ENCODE peak calls at places on chromosomes 5 and 9, in five cellular contexts. One of them, this sample, is unnamed.

GRCh38 chr9:27460225-27461023 is 63.7 kb upstream of the IFNK start:
- DNase-seq in RWPE1: peak
- DNase-seq in T-helper 2 cell: no peak
- DNase-seq in activated CD4-positive, alpha-beta T cell treated with anti-CD3 and anti-CD28 coated beads for 36 hours: peak
- DNase-seq in GM20000: peak
- DNase-seq in this sample: no peak

GRCh38 chr9:76987594-76988200 is 31.8 kb upstream of the FOXB2 start:
- DNase-seq in T-helper 2 cell: no peak
- DNase-seq in GM20000: peak
- DNase-seq in RWPE1: peak
- DNase-seq in activated CD4-positive, alpha-beta T cell treated with anti-CD3 and anti-CD28 coated beads for 36 hours: peak
- DNase-seq in this sample: peak

GRCh38 chr9:126708178-126708577 is 94.5 kb downstream of the LMX1B start:
- DNase-seq in T-helper 2 cell: no peak
- DNase-seq in activated CD4-positive, alpha-beta T cell treated with anti-CD3 and anti-CD28 coated beads for 36 hours: no peak
- DNase-seq in RWPE1: no peak
- DNase-seq in GM20000: no peak
- DNase-seq in this sample: no peak

GRCh38 chr5:98997000-98997399 is 68.2 kb upstream of the CHD1 start:
- DNase-seq in GM20000: no peak
- DNase-seq in T-helper 2 cell: no peak
- DNase-seq in RWPE1: no peak
- DNase-seq in activated CD4-positive, alpha-beta T cell treated with anti-CD3 and anti-CD28 coated beads for 36 hours: no peak
- DNase-seq in this sample: no peak

GRCh38 chr9:17472126-17472525 is 106.7 kb upstream of the SH3GL2 start:
- DNase-seq in T-helper 2 cell: no peak
- DNase-seq in activated CD4-positive, alpha-beta T cell treated with anti-CD3 and anti-CD28 coated beads for 36 hours: no peak
- DNase-seq in RWPE1: no peak
- DNase-seq in GM20000: no peak
- DNase-seq in this sample: no peak

GRCh38 chr5:150174285-150174684 is 7.7 kb downstream of the CDX1 start:
- DNase-seq in T-helper 2 cell: no peak
- DNase-seq in activated CD4-positive, alpha-beta T cell treated with anti-CD3 and anti-CD28 coated beads for 36 hours: no peak
- DNase-seq in GM20000: no peak
- DNase-seq in RWPE1: no peak
- DNase-seq in this sample: no peak

GRCh38 chr9:221989-222776 is 7.5 kb downstream of the DOCK8 start:
- DNase-seq in GM20000: no peak
- DNase-seq in activated CD4-positive, alpha-beta T cell treated with anti-CD3 and anti-CD28 coated beads for 36 hours: no peak
- DNase-seq in RWPE1: no peak
- DNase-seq in T-helper 2 cell: no peak
- DNase-seq in this sample: no peak

GRCh38 chr5:80266566-80266965 is 10.7 kb upstream of the SERINC5 start:
- DNase-seq in RWPE1: no peak
- DNase-seq in activated CD4-positive, alpha-beta T cell treated with anti-CD3 and anti-CD28 coated beads for 36 hours: no peak
- DNase-seq in GM20000: no peak
- DNase-seq in T-helper 2 cell: no peak
- DNase-seq in this sample: no peak

GRCh38 chr5:116388564-116389258 is 185.9 kb downstream of the SEMA6A start:
- DNase-seq in GM20000: no peak
- DNase-seq in T-helper 2 cell: no peak
- DNase-seq in activated CD4-positive, alpha-beta T cell treated with anti-CD3 and anti-CD28 coated beads for 36 hours: no peak
- DNase-seq in RWPE1: no peak
- DNase-seq in this sample: no peak

GRCh38 chr5:32828492-32828891 is 117.4 kb downstream of the NPR3 start:
- DNase-seq in activated CD4-positive, alpha-beta T cell treated with anti-CD3 and anti-CD28 coated beads for 36 hours: no peak
- DNase-seq in RWPE1: no peak
- DNase-seq in T-helper 2 cell: no peak
- DNase-seq in GM20000: no peak
- DNase-seq in this sample: no peak

GRCh38 chr9:16352791-16353401 is 517.6 kb downstream of the BNC2 start:
- DNase-seq in activated CD4-positive, alpha-beta T cell treated with anti-CD3 and anti-CD28 coated beads for 36 hours: no peak
- DNase-seq in RWPE1: no peak
- DNase-seq in T-helper 2 cell: no peak
- DNase-seq in GM20000: no peak
- DNase-seq in this sample: no peak

GRCh38 chr9:117903453-117903852 is 199.2 kb downstream of the TLR4 start:
- DNase-seq in activated CD4-positive, alpha-beta T cell treated with anti-CD3 and anti-CD28 coated beads for 36 hours: no peak
- DNase-seq in RWPE1: no peak
- DNase-seq in T-helper 2 cell: no peak
- DNase-seq in GM20000: no peak
- DNase-seq in this sample: no peak

GRCh38 chr9:21465859-21466518 is 16.1 kb downstream of the IFNE start:
- DNase-seq in RWPE1: peak
- DNase-seq in activated CD4-positive, alpha-beta T cell treated with anti-CD3 and anti-CD28 coated beads for 36 hours: no peak
- DNase-seq in GM20000: peak
- DNase-seq in T-helper 2 cell: no peak
- DNase-seq in this sample: no peak

GRCh38 chr5:175654807-175655206 is 3.1 kb upstream of the HRH2 start:
- DNase-seq in RWPE1: no peak
- DNase-seq in T-helper 2 cell: no peak
- DNase-seq in activated CD4-positive, alpha-beta T cell treated with anti-CD3 and anti-CD28 coated beads for 36 hours: peak
- DNase-seq in GM20000: no peak
- DNase-seq in this sample: no peak

GRCh38 chr5:759781-760362 is 24.7 kb downstream of the ZDHHC11B start:
- DNase-seq in T-helper 2 cell: no peak
- DNase-seq in activated CD4-positive, alpha-beta T cell treated with anti-CD3 and anti-CD28 coated beads for 36 hours: no peak
- DNase-seq in RWPE1: no peak
- DNase-seq in GM20000: peak
- DNase-seq in this sample: no peak